ENCODE peak calls at places on chromosomes 6 and 20, in ten cellular contexts. X, J, A, Z, L, F, G, Q, W and O are unnamed samples.

GRCh38 chr6:135505222-135505621 is 7.7 kb upstream of the AHI1 start:
- DNase-seq in Q (no peak), A (no peak), Z (no peak), X (no peak), L (no peak), J (no peak), G (no peak), F (no peak), W (no peak), O (no peak)

GRCh38 chr6:128310061-128310460 is 210.3 kb downstream of the PTPRK start:
- DNase-seq in F (no peak), J (no peak), Q (no peak), A (no peak), L (no peak), Z (no peak), W (no peak), G (no peak), X (no peak), O (no peak)

GRCh38 chr20:51059862-51060261 is 37.0 kb upstream of the KCNG1 start:
- DNase-seq in J (no peak), W (no peak), G (no peak), X (no peak), L (no peak), Q (no peak), F (no peak), A (no peak), Z (no peak), O (no peak)

GRCh38 chr20:38724603-38725457 is 544 bp downstream of the SLC32A1 start:
- DNase-seq in G (no peak), Z (no peak), J (no peak), L (peak; percentile 25), F (no peak), Q (no peak), A (no peak), W (peak; percentile 45), X (no peak), O (no peak)

GRCh38 chr6:139288496-139289040 is 3.2 kb downstream of the TXLNB start:
- DNase-seq in J (no peak), Q (no peak), L (no peak), W (no peak), A (no peak), G (no peak), Z (no peak), X (no peak), F (no peak), O (no peak)

GRCh38 chr6:30124391-30124790 is 11.5 kb upstream of the TRIM31 start:
- DNase-seq in G (no peak), A (peak; percentile 15), Q (no peak), X (no peak), J (no peak), W (no peak), F (no peak), L (no peak), Z (no peak), O (no peak)

GRCh38 chr6:12286381-12287132 is 3.6 kb upstream of the EDN1 start:
- DNase-seq in J (no peak), W (no peak), A (no peak), G (no peak), L (no peak), X (no peak), Q (no peak), F (peak; percentile 40), Z (no peak), O (no peak)

GRCh38 chr6:10901751-10902150 is 14.9 kb downstream of the SYCP2L start:
- DNase-seq in L (peak; percentile 10), J (no peak), Z (no peak), F (no peak), X (no peak), Q (no peak), G (no peak), A (peak; percentile 6), W (no peak), O (no peak)

GRCh38 chr6:82963527-82963926 is 102.1 kb downstream of the UBE3D start:
- DNase-seq in W (no peak), X (no peak), Q (peak; percentile 40), A (no peak), Z (no peak), G (no peak), L (no peak), F (no peak), J (no peak), O (no peak)

GRCh38 chr6:162864901-162865300 is 137.1 kb downstream of the PACRG start:
- DNase-seq in X (no peak), G (no peak), L (no peak), Q (no peak), J (no peak), W (no peak), A (no peak), Z (no peak), F (no peak), O (no peak)

GRCh38 chr6:64280569-64280968 is 645.0 kb downstream of the PHF3 start:
- DNase-seq in X (peak; percentile 30), L (no peak), G (no peak), Q (peak; percentile 21), F (no peak), Z (no peak), J (no peak), A (peak; percentile 18), W (no peak), O (no peak)

GRCh38 chr6:44388876-44389275 is 1.4 kb downstream of the CDC5L start:
- DNase-seq in J (no peak), A (no peak), L (no peak), G (no peak), Z (no peak), W (no peak), Q (no peak), X (no peak), F (no peak), O (no peak)

GRCh38 chr6:41427642-41428401 is 92.4 kb downstream of the NCR2 start:
- DNase-seq in Q (no peak), W (peak; percentile 73), A (no peak), L (no peak), Z (no peak), J (no peak), F (no peak), X (peak; percentile 67), G (no peak), O (no peak)

GRCh38 chr6:112579601-112580000 is 232.5 kb downstream of the RFPL4B start:
- DNase-seq in G (no peak), W (no peak), L (no peak), A (no peak), X (no peak), F (no peak), Z (no peak), Q (no peak), J (no peak), O (no peak)

GRCh38 chr6:31965700-31966099 is 6.2 kb downstream of the DXO start:
- DNase-seq in Z (no peak), A (no peak), L (no peak), W (no peak), Q (no peak), G (no peak), F (no peak), X (no peak), J (no peak), O (no peak)

GRCh38 chr6:139679516-139680179 is 305.2 kb upstream of the CITED2 start:
- DNase-seq in F (peak; percentile 29), A (no peak), L (no peak), Q (no peak), G (no peak), W (no peak), Z (no peak), X (no peak), J (no peak), O (no peak)

GRCh38 chr6:139373928-139374356 is 506 bp downstream of the CITED2 start:
- DNase-seq in Q (no peak), A (no peak), G (no peak), Z (no peak), W (no peak), L (no peak), F (no peak), X (peak; percentile 66), J (no peak), O (no peak)

GRCh38 chr6:46290435-46290834 is 119.7 kb upstream of the ENPP5 start:
- DNase-seq in J (no peak), X (no peak), Z (no peak), Q (no peak), F (no peak), A (no peak), G (no peak), L (no peak), W (no peak), O (no peak)

GRCh38 chr20:17648782-17649730 is 33.0 kb downstream of the RRBP1 start:
- DNase-seq in F (no peak), L (peak; percentile 48), W (peak; percentile 68), Q (no peak), A (no peak), G (no peak), J (no peak), X (peak; percentile 53), Z (no peak), O (no peak)

GRCh38 chr6:110523461-110524021 is 47.1 kb upstream of the SLC22A16 start:
- DNase-seq in G (no peak), Q (no peak), L (no peak), J (no peak), X (no peak), Z (no peak), A (no peak), W (no peak), F (no peak), O (no peak)

GRCh38 chr6:13454286-13455221 is 32.8 kb downstream of the GFOD1 start:
- DNase-seq in F (no peak), Z (no peak), Q (no peak), G (peak; percentile 22), J (peak; percentile 49), L (peak; percentile 71), W (peak; percentile 67), X (peak; percentile 53), A (peak; percentile 54), O (peak; percentile 52)

GRCh38 chr20:25061821-25062530 is 4.0 kb upstream of the ACSS1 start:
- DNase-seq in G (no peak), W (no peak), F (no peak), X (no peak), Z (no peak), A (no peak), Q (no peak), J (no peak), L (no peak), O (no peak)

GRCh38 chr6:41284726-41285125 is 1.8 kb downstream of the TREM1 start:
- DNase-seq in L (no peak), X (no peak), G (no peak), Z (no peak), Q (no peak), A (no peak), F (no peak), J (no peak), W (no peak), O (no peak)

GRCh38 chr6:76481101-76481500 is 408.6 kb upstream of the IMPG1 start:
- DNase-seq in Q (no peak), Z (no peak), F (no peak), A (no peak), X (no peak), G (no peak), W (no peak), L (no peak), J (no peak), O (no peak)

GRCh38 chr20:21262812-21263211 is 40.3 kb upstream of the XRN2 start:
- DNase-seq in F (no peak), X (no peak), L (no peak), A (no peak), Z (no peak), J (no peak), Q (no peak), W (no peak), G (no peak), O (no peak)

GRCh38 chr6:111603648-111604047 is 2.0 kb downstream of the TRAF3IP2 start:
- DNase-seq in W (no peak), L (no peak), J (no peak), F (no peak), Z (no peak), G (no peak), Q (no peak), X (no peak), A (no peak), O (no peak)